ENCODE peak calls at places on chromosomes 16 and 17, in five cellular contexts. H is iPS-NIHi11; M is AG04450; T is stimulated activated CD8-positive, alpha-beta memory T cell treated with anti-CD3 and anti-CD28 coated beads, Interleukin-7, amount 100 ng/mL, for 1 hour; L is substantia nigra. J is an unnamed sample.

GRCh38 chr16:59201821-59202220 is 467.7 kb upstream of the GOT2 start:
- DNase-seq in T (no peak), H (no peak), L (no peak), M (no peak), J (no peak)

GRCh38 chr17:40530988-40531971 is 29.9 kb upstream of the TNS4 start:
- DNase-seq in L (no peak), T (no peak), M (no peak), H (no peak), J (no peak)

GRCh38 chr16:49600541-49600940 is 226.9 kb downstream of the C16orf78 start:
- DNase-seq in M (no peak), L (no peak), T (no peak), H (no peak), J (no peak)

GRCh38 chr17:12859520-12859919 is 70.2 kb downstream of the ARHGAP44 start:
- DNase-seq in M (no peak), L (no peak), H (no peak), T (no peak), J (no peak)

GRCh38 chr17:80527016-80527645 is 17.5 kb upstream of the RPTOR start:
- DNase-seq in M (no peak), L (no peak), H (no peak), T (no peak), J (no peak)

GRCh38 chr16:593406-593805 is 3.5 kb downstream of the RAB40C start:
- DNase-seq in H (no peak), L (no peak), T (no peak), M (no peak), J (no peak)

GRCh38 chr16:50497592-50497991 is 50.6 kb upstream of the NKD1 start:
- DNase-seq in M (no peak), L (no peak), T (no peak), H (no peak), J (no peak)

GRCh38 chr17:83190601-83191387 is 111.4 kb downstream of the METRNL start:
- DNase-seq in M (no peak), L (no peak), H (no peak), T (no peak), J (no peak)

GRCh38 chr16:57601801-57602478 is 26.5 kb upstream of the ADGRG1 start:
- DNase-seq in T (no peak), M (no peak), H (no peak), L (no peak), J (no peak)

GRCh38 chr16:12356622-12357365 is 380.3 kb downstream of the SNX29 start:
- DNase-seq in M (no peak), T (no peak), H (no peak), L (no peak), J (no peak)

GRCh38 chr16:15573274-15573895 is 69.6 kb downstream of the MARF1 start:
- DNase-seq in H (no peak), T (no peak), L (no peak), M (no peak), J (no peak)

GRCh38 chr16:15041260-15042011 is 14.4 kb downstream of the NTAN1 start:
- DNase-seq in H (peak), M (no peak), T (no peak), L (no peak), J (no peak)

GRCh38 chr16:77652399-77652798 is 69.9 kb upstream of the NUDT7 start:
- DNase-seq in L (no peak), H (no peak), T (no peak), M (no peak), J (no peak)

GRCh38 chr16:56424404-56424765 is 960 bp downstream of the AMFR start:
- DNase-seq in M (no peak), T (no peak), L (no peak), H (no peak), J (no peak)

GRCh38 chr16:27066655-27067054 is at the start of gene C16orf82:
- DNase-seq in M (no peak), L (no peak), T (no peak), H (no peak), J (no peak)

GRCh38 chr16:72372646-72373045 is 200.7 kb upstream of the PMFBP1 start:
- DNase-seq in M (no peak), T (no peak), H (no peak), L (no peak), J (no peak)

GRCh38 chr17:31549121-31549524 is 157.6 kb downstream of the RAB11FIP4 start:
- DNase-seq in L (no peak), H (no peak), M (no peak), T (no peak), J (no peak)

GRCh38 chr16:80300876-80301275 is 239.9 kb upstream of the DYNLRB2 start:
- DNase-seq in L (no peak), T (no peak), M (peak), H (no peak), J (no peak)

GRCh38 chr17:18158022-18158600 is 25.5 kb upstream of the ALKBH5 start:
- DNase-seq in M (peak), H (peak), L (peak), T (peak), J (peak)

GRCh38 chr17:7587420-7587786 is 2.5 kb downstream of the SOX15 start:
- DNase-seq in M (peak), H (no peak), T (no peak), L (no peak), J (no peak)

GRCh38 chr17:34241062-34241461 is 14.0 kb upstream of the CCL2 start:
- DNase-seq in H (no peak), T (no peak), M (no peak), L (no peak), J (no peak)

GRCh38 chr16:84427553-84427952 is 59.2 kb downstream of the ATP2C2 start:
- DNase-seq in L (no peak), M (no peak), H (no peak), T (no peak), J (no peak)

GRCh38 chr16:87946596-87947350 is 4.5 kb upstream of the BANP start:
- DNase-seq in T (no peak), M (no peak), H (no peak), L (no peak), J (no peak)

GRCh38 chr16:79554912-79555311 is 45.6 kb downstream of the MAF start:
- DNase-seq in H (no peak), T (no peak), L (no peak), M (no peak), J (no peak)

GRCh38 chr17:66625321-66625767 is 209.6 kb upstream of the CACNG5 start:
- DNase-seq in T (no peak), M (no peak), H (peak), L (no peak), J (no peak)

GRCh38 chr16:14322186-14322585 is 251.1 kb downstream of the MRTFB start:
- DNase-seq in L (no peak), H (no peak), M (no peak), T (no peak), J (no peak)

GRCh38 chr17:61238455-61238933 is 161.1 kb upstream of the TBX2 start:
- DNase-seq in L (no peak), M (no peak), H (no peak), T (no peak), J (no peak)

GRCh38 chr16:1494129-1494640 is 1.0 kb downstream of the TELO2 start:
- DNase-seq in L (no peak), T (no peak), M (peak), H (peak), J (no peak)

GRCh38 chr16:89314357-89314756 is 96.9 kb downstream of the ZNF778 start:
- DNase-seq in L (no peak), T (no peak), M (no peak), H (no peak), J (no peak)

GRCh38 chr17:44793885-44794698 is 35.3 kb downstream of the ADAM11 start:
- DNase-seq in T (no peak), H (no peak), M (no peak), L (no peak), J (no peak)

GRCh38 chr17:63405741-63406261 is 40.3 kb downstream of the CYB561 start:
- DNase-seq in L (no peak), T (no peak), H (peak), M (peak), J (no peak)

GRCh38 chr17:47883589-47884426 is 12.2 kb upstream of the SP2 start:
- DNase-seq in M (no peak), H (no peak), T (no peak), L (no peak), J (no peak)

GRCh38 chr17:32256695-32257013 is 9.0 kb upstream of the RHBDL3 start:
- DNase-seq in M (no peak), T (no peak), H (no peak), L (no peak), J (no peak)